ENCODE peak calls at places on chromosomes 1 and 21, in five cellular contexts. Y is HFF-Myc, K is AG10803, T is Peyer's patch, N is MM.1S. M is an unnamed sample.

GRCh38 chr1:67767103-67767502 is 66.2 kb downstream of the GNG12 start:
- DNase-seq in N (no peak), K (no peak), T (no peak), Y (no peak), M (no peak)

GRCh38 chr1:201255470-201256362 is 27.6 kb upstream of the PKP1 start:
- DNase-seq in N (no peak), T (no peak), Y (no peak), K (no peak), M (no peak)

GRCh38 chr1:47785561-47786271 is 211.5 kb downstream of the TRABD2B start:
- DNase-seq in Y (no peak), T (no peak), K (no peak), N (no peak), M (no peak)

GRCh38 chr1:166164995-166165660 is 1.7 kb downstream of the FAM78B start:
- DNase-seq in K (peak), Y (no peak), T (peak), N (peak), M (peak)

GRCh38 chr1:45299981-45300668 is 26.6 kb upstream of the HPDL start:
- DNase-seq in K (peak), T (peak), Y (peak), N (peak), M (no peak)

GRCh38 chr1:226085675-226086074 is 23.2 kb downstream of the H3-3A start:
- DNase-seq in Y (no peak), T (no peak), K (no peak), N (no peak), M (no peak)

GRCh38 chr21:32520885-32521735 is 64.2 kb downstream of the TCP10L start:
- DNase-seq in T (peak), Y (peak), K (peak), N (no peak), M (no peak)

GRCh38 chr1:3598051-3598471 is 13.2 kb downstream of the MEGF6 start:
- DNase-seq in K (no peak), Y (no peak), N (no peak), T (peak), M (no peak)

GRCh38 chr1:240499012-240499411 is 112.9 kb downstream of the GREM2 start:
- DNase-seq in N (no peak), Y (peak), T (no peak), K (peak), M (no peak)

GRCh38 chr1:227424948-227425347 is 106.7 kb upstream of the CDC42BPA start:
- DNase-seq in K (no peak), Y (no peak), T (no peak), N (no peak), M (no peak)

GRCh38 chr1:63935553-63935952 is 161.7 kb downstream of the ROR1 start:
- DNase-seq in K (no peak), N (peak), Y (no peak), T (no peak), M (no peak)

GRCh38 chr21:44253832-44254700 is 7.6 kb downstream of the DNMT3L start:
- DNase-seq in N (peak), T (no peak), K (no peak), Y (no peak), M (peak)

GRCh38 chr1:248029770-248030169 is at the start of gene OR2L2:
- DNase-seq in K (no peak), T (no peak), N (no peak), Y (no peak), M (no peak)

GRCh38 chr1:15943515-15944307 is 32.2 kb downstream of the ZBTB17 start:
- DNase-seq in T (no peak), Y (no peak), N (no peak), K (no peak), M (no peak)

GRCh38 chr21:42860345-42860744 is 19.0 kb downstream of the WDR4 start:
- DNase-seq in K (no peak), N (no peak), T (no peak), Y (no peak), M (no peak)

GRCh38 chr21:42862123-42862475 is 17.2 kb downstream of the WDR4 start:
- DNase-seq in T (no peak), K (no peak), N (no peak), Y (no peak), M (no peak)

GRCh38 chr21:42862774-42863503 is 16.4 kb downstream of the WDR4 start:
- DNase-seq in T (no peak), Y (no peak), N (no peak), K (no peak), M (no peak)

GRCh38 chr21:42859891-42860230 is 19.5 kb downstream of the WDR4 start:
- DNase-seq in Y (no peak), T (no peak), N (no peak), K (no peak), M (no peak)

DNA sequence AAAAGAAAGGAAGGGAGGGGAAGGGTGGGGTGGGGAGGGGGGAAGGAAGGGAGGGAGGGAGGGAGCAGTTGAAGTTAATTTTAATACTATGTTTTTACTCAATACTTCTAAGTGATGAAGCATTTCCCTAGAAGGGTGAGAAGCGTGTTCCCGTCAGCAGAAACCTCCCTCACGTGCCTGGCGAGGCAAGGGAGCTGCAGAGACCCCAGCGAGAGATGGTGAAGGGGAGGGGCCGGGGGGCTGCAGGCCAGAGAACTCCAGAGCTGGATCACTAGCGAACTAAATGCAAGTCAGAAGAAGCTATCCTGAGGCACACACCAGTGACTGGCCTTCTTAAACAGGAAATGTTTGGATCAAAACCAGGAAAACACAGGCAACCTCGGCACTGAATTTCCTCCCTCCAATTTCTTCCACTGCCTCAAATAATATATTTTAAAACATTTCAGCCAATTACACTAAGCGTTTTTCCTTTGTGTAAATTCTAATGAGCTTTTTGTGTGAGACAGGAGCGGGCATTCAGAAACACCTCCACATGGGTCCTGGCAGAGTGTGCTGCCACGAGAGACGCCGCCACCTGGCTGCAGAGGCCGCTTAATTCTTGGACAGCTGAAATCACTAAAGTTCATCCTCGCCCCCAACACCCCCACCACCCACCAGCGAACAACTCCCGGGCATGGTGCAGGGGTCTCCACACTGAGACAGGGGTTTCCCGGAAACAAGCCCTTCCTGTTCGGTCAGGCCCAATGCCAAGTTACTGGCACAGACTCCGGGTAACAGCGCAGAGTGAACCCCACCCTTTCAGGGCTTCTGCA is 17.8 kb downstream of the WDR4 start:
- DNase-seq in K (no peak), Y (no peak), N (no peak), T (no peak), M (no peak)
- TF ChIP-seq CTCF in K (no peak), Y (no peak), N (no peak), T (no peak), M (no peak)

GRCh38 chr1:99171126-99171813 is 93.0 kb upstream of the PLPPR4 start:
- DNase-seq in Y (no peak), T (no peak), N (no peak), K (no peak), M (no peak)
- TF ChIP-seq CTCF in Y (no peak), T (no peak), N (no peak), K (no peak), M (no peak)

GRCh38 chr1:219067350-219067712 is 106.3 kb upstream of the LYPLAL1 start:
- DNase-seq in N (no peak), Y (no peak), K (no peak), T (no peak), M (no peak)
- TF ChIP-seq CTCF in N (no peak), Y (no peak), K (no peak), T (no peak), M (no peak)

GRCh38 chr1:208731976-208732821 is 488.0 kb upstream of the PLXNA2 start:
- DNase-seq in Y (no peak), K (no peak), N (peak), T (no peak), M (no peak)

GRCh38 chr1:208741296-208741695 is 497.1 kb upstream of the PLXNA2 start:
- DNase-seq in K (no peak), N (no peak), Y (no peak), T (no peak), M (no peak)

GRCh38 chr1:208737922-208738321 is 493.7 kb upstream of the PLXNA2 start:
- DNase-seq in N (peak), T (no peak), Y (no peak), K (no peak), M (no peak)
- TF ChIP-seq CTCF in N (peak), T (no peak), Y (no peak), K (no peak), M (no peak)

DNA sequence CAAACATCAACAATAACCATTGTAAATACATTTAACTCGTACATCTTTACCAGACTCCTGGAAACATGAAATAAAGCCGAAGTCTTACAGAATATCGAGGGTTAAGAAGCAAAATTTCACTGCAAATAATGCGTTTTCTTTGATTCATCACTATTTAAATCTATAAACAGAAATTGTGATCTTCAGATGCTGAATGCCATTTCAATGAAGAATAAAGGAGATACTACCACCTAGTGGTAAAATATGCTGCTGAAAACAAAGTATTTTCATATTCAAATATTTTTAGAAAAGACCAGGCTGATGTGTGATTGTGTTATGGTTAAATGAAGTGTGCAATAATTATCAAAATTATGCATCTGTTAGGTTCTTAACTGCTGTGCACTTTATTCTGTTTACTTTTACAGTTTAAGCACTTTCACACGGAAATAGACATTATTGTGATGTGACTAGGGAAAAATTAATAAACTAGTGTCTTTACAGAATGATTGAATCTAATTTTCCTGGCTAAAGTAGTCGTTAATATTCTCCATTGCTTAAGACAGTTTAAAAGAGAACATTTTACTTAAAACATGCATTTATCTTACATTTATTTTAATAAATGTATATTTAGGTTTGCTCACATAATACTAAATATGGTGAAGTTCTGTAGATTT is 1093.1 kb downstream of the MRPL39 start:
- DNase-seq in K (no peak), T (no peak), Y (no peak), N (peak), M (no peak)
- TF ChIP-seq CTCF in K (no peak), T (no peak), Y (no peak), N (peak), M (no peak)

GRCh38 chr1:54663723-54664122 is 22.1 kb downstream of the MROH7 start:
- DNase-seq in T (no peak), Y (no peak), N (no peak), K (no peak), M (no peak)
- TF ChIP-seq CTCF in T (no peak), Y (no peak), N (no peak), K (no peak), M (no peak)

DNA sequence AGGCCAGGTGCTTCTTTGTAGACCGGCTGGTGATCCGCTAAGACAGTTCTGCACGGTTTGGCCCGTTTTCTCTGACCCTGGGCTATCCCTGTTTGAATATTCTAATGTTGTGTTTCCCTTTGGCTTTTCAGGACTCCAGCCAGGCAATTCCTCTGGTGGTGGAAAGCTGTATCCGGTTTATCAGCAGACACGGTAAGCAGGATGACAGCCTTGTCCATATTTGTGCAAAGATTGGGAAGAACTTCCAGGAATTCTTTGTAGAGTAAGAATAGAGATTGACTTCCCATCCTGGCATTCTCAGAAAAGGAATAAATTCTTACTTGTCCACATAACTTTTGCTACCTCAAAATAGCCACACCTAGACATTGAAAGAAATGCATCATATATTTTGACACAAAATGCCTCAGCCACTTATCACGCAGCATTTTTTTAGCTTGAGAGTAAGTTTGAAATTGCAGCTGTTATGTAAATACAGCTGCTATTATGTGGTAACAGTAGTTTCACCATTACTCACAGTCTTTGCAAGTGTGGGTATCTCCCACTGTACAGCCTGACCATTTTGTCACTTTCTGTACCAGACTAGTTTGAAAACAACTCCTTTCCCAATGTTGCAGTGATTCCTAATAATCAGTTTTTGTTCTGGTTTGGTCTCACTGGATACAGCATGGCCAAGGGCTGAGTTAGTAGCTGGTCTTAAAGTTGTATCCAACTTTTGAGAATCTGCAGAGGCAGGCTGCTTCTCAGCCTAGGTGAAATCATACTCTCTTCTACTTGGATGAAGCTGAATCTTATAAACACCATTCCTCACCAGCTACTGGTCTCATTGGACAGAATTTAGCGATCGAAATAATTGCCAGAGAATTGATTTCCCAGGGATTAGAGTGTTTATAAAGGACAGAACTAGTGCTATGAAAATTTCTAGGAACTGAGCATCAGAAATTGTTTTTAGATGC is 40.0 kb upstream of the IKBKE start:
- DNase-seq in N (peak), Y (no peak), T (no peak), K (peak), M (no peak)
- TF ChIP-seq CTCF in N (no peak), Y (no peak), T (no peak), K (peak), M (no peak)

GRCh38 chr1:53075206-53075605 is 13.2 kb downstream of the PODN start:
- DNase-seq in N (no peak), Y (no peak), K (no peak), T (no peak), M (peak)
- TF ChIP-seq CTCF in N (no peak), Y (no peak), K (no peak), T (no peak), M (no peak)

DNA sequence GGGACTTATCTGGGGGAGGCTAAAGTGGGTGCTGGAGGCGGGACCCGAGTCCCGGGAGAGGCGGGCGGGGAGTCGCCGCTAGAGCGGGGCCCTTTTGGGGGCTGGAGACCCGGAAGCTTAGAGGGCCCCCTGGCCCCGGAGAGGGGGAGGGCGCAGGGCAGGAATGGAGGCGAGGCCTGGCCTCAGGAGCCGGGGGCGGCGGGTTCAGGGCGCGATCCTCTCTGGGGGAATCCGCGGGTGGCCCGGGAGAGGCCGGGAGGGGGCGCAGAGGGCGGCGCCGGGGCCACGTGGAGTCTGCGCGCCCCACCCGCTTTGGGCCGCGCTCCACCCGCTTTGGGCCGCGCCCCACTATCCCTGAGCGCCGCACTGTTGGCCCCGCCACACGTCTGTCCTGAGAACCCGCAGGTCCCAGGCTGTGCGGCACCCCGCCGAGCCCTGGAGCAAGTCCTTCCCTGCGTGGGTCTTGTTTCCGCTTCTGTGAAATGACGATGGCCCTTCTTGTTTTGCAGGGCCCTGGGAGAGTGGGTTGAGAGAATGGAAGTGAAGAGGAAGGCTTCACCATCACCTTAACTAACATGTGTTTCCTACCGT is 84.4 kb downstream of the NKAIN1 start:
- DNase-seq in T (peak), Y (no peak), K (peak), N (peak), M (peak)
- TF ChIP-seq CTCF in T (no peak), Y (peak), K (peak), N (peak), M (no peak)

GRCh38 chr1:114892194-114892918 is 37.7 kb downstream of the SYCP1 start:
- DNase-seq in Y (no peak), N (no peak), T (no peak), K (no peak), M (no peak)
- TF ChIP-seq CTCF in Y (no peak), N (no peak), T (no peak), K (no peak), M (no peak)